ENCODE peak calls at places on chromosomes 16 and 17, in five cellular contexts. C, B, S, E and L are unnamed samples.

GRCh38 chr16:50474138-50474537 is 74.1 kb upstream of the NKD1 start:
- DNase-seq in C (no peak), B (no peak), S (no peak), E (no peak), L (no peak)

GRCh38 chr17:66306413-66306812 is 4.0 kb downstream of the PRKCA start:
- DNase-seq in C (no peak), B (no peak), S (no peak), E (no peak), L (no peak)

GRCh38 chr16:11102523-11102898 is 153.5 kb downstream of the SOCS1 start:
- DNase-seq in C (no peak), B (no peak), S (no peak), E (no peak), L (no peak)

GRCh38 chr17:81487487-81488275 is 24.9 kb downstream of the ACTG1 start:
- DNase-seq in C (peak; percentile 79), B (peak; percentile 85), S (peak; percentile 72), E (peak; percentile 91), L (peak; percentile 56)

GRCh38 chr17:4600563-4600962 is 16.2 kb downstream of the SMTNL2 start:
- DNase-seq in C (no peak), B (no peak), S (no peak), E (no peak), L (no peak)

GRCh38 chr17:43449470-43450202 is 34.1 kb upstream of the DHX8 start:
- DNase-seq in C (no peak), B (no peak), S (no peak), E (no peak), L (no peak)

GRCh38 chr17:48513097-48513496 is 17.7 kb downstream of the HOXB1 start:
- DNase-seq in C (no peak), B (peak; percentile 7), S (no peak), E (no peak), L (no peak)

GRCh38 chr17:47775181-47775580 is 42.1 kb downstream of the TBX21 start:
- DNase-seq in C (no peak), B (no peak), S (no peak), E (no peak), L (no peak)

GRCh38 chr16:75462804-75463203 is 1.7 kb downstream of the TMEM170A start:
- DNase-seq in C (no peak), B (no peak), S (peak; percentile 9), E (no peak), L (peak; percentile 57)

GRCh38 chr17:10815318-10815717 is 11.4 kb upstream of the TMEM238L start:
- DNase-seq in C (peak; percentile 82), B (no peak), S (no peak), E (no peak), L (no peak)

GRCh38 chr16:964696-965395 is 5.9 kb downstream of the LMF1 start:
- DNase-seq in C (peak; percentile 36), B (no peak), S (no peak), E (peak; percentile 56), L (peak; percentile 74)

GRCh38 chr17:4587803-4588202 is 3.5 kb downstream of the SMTNL2 start:
- DNase-seq in C (no peak), B (no peak), S (no peak), E (peak; percentile 56), L (no peak)

GRCh38 chr17:21058098-21058893 is 15.5 kb upstream of the USP22 start:
- DNase-seq in C (no peak), B (peak; percentile 23), S (peak; percentile 38), E (no peak), L (no peak)

GRCh38 chr16:12186774-12187335 is 210.3 kb downstream of the SNX29 start:
- DNase-seq in C (no peak), B (no peak), S (no peak), E (no peak), L (no peak)

GRCh38 chr16:88725609-88726407 is 19.5 kb downstream of the CTU2 start:
- DNase-seq in C (no peak), B (no peak), S (no peak), E (no peak), L (no peak)

GRCh38 chr16:88724855-88725555 is 18.7 kb downstream of the CTU2 start:
- DNase-seq in C (no peak), B (no peak), S (no peak), E (no peak), L (no peak)

GRCh38 chr16:88727871-88728270 is 21.6 kb downstream of the CTU2 start:
- DNase-seq in C (no peak), B (no peak), S (no peak), E (no peak), L (no peak)

GRCh38 chr16:88726408-88726749 is 20.1 kb downstream of the CTU2 start:
- DNase-seq in C (no peak), B (no peak), S (no peak), E (no peak), L (no peak)

GRCh38 chr16:88726981-88727380 is 20.7 kb downstream of the CTU2 start:
- DNase-seq in C (no peak), B (no peak), S (no peak), E (no peak), L (no peak)
- H3K4me1 ChIP-seq in C (no peaks in the 10 kb centered on the region), B (no peaks in the 10 kb centered on the region), S (no peaks in the 10 kb centered on the region), E (no peaks in the 10 kb centered on the region), L (no peaks in the 10 kb centered on the region)

GRCh38 chr16:24784121-24784520 is 54.7 kb downstream of the TNRC6A start:
- DNase-seq in C (no peak), B (no peak), S (no peak), E (no peak), L (no peak)
- H3K4me1 ChIP-seq in C (no peaks in the 10 kb centered on the region), B (no peaks in the 10 kb centered on the region), S (no peaks in the 10 kb centered on the region), E (no peaks in the 10 kb centered on the region), L (no peaks in the 10 kb centered on the region)

GRCh38 chr17:2262146-2262587 is 41.4 kb downstream of the SMG6 start:
- DNase-seq in C (no peak), B (no peak), S (no peak), E (no peak), L (no peak)
- H3K4me1 ChIP-seq in C (peaks cover 22% of the 10 kb centered on the region), B (peaks cover 45% of the 10 kb centered on the region), S (peaks cover 3% of the 10 kb centered on the region), E (peaks cover 9% of the 10 kb centered on the region), L (peaks cover 91% of the 10 kb centered on the region)

GRCh38 chr17:63356275-63356905 is 89.7 kb downstream of the CYB561 start:
- DNase-seq in C (no peak), B (no peak), S (no peak), E (no peak), L (no peak)
- H3K4me1 ChIP-seq in C (peaks cover 10% of the 10 kb centered on the region), B (no peaks in the 10 kb centered on the region), S (no peaks in the 10 kb centered on the region), E (no peaks in the 10 kb centered on the region), L (no peaks in the 10 kb centered on the region)

DNA sequence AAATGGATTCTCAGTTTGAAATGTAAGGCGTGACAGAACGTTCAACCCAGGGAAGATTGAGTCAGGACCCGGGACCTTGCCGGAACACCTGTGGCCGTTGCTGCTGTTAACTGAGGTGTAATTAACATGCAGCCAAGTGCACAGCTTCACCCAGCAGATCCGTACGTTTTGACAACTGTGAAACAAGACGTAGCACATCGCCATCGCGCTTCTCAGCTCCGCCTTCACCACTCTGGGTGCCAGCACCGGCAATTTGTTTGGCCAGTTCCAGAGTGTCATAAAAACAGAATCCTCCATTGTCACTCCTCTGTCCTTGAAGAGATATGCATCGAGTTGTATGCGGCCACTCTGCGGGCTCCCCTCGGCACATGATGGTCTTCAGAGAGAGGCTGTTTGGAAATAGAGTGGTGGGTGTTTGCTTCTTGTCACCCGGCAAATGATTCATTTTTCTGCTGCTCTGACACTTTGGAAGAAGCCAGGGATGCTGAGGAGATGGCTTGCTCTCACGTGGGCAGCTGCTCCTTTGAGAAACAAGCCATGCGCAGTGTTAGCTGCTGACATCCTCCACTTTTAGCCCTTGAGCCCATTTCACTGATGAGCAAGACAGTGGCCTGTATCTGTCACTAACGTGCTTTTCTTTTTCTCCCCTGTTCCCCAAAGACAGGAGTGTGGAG is 22.6 kb downstream of the NAA60 start:
- DNase-seq in C (no peak), B (no peak), S (no peak), E (peak; percentile 49), L (no peak)
- H3K4me1 ChIP-seq in C (peaks cover 17% of the 10 kb centered on the region), B (peaks cover 43% of the 10 kb centered on the region), S (peaks cover 23% of the 10 kb centered on the region), E (peaks cover 12% of the 10 kb centered on the region), L (peaks cover 40% of the 10 kb centered on the region)

GRCh38 chr16:84613408-84614071 is 4.3 kb downstream of the COTL1 start:
- DNase-seq in C (no peak), B (no peak), S (no peak), E (peak; percentile 46), L (no peak)

GRCh38 chr16:84611041-84611440 is 6.8 kb downstream of the COTL1 start:
- DNase-seq in C (no peak), B (no peak), S (no peak), E (peak; percentile 21), L (no peak)

GRCh38 chr16:84610385-84610784 is 7.5 kb downstream of the COTL1 start:
- DNase-seq in C (no peak), B (no peak), S (no peak), E (no peak), L (no peak)

GRCh38 chr16:84614075-84614474 is 3.8 kb downstream of the COTL1 start:
- DNase-seq in C (no peak), B (no peak), S (no peak), E (peak; percentile 54), L (no peak)

GRCh38 chr16:84612686-84613085 is 5.2 kb downstream of the COTL1 start:
- DNase-seq in C (no peak), B (no peak), S (no peak), E (peak; percentile 35), L (no peak)
- H3K4me1 ChIP-seq in C (peaks cover 32% of the 10 kb centered on the region), B (peaks cover 6% of the 10 kb centered on the region), S (peaks cover 56% of the 10 kb centered on the region), E (no peaks in the 10 kb centered on the region), L (peaks cover 85% of the 10 kb centered on the region)

GRCh38 chr16:67441289-67441753 is 10.4 kb downstream of the HSD11B2 start:
- DNase-seq in C (peak; percentile 95), B (no peak), S (no peak), E (peak; percentile 98), L (no peak)

GRCh38 chr16:67444259-67445125 is 13.6 kb downstream of the HSD11B2 start:
- DNase-seq in C (no peak), B (no peak), S (no peak), E (no peak), L (no peak)

GRCh38 chr16:67442581-67443255 is 11.8 kb downstream of the HSD11B2 start:
- DNase-seq in C (no peak), B (no peak), S (no peak), E (no peak), L (no peak)

GRCh38 chr16:67443299-67443698 is 12.4 kb downstream of the HSD11B2 start:
- DNase-seq in C (peak; percentile 50), B (no peak), S (no peak), E (no peak), L (no peak)

GRCh38 chr16:67441907-67442306 is 11.0 kb downstream of the HSD11B2 start:
- DNase-seq in C (no peak), B (no peak), S (no peak), E (no peak), L (no peak)
- H3K4me1 ChIP-seq in C (peaks cover 64% of the 10 kb centered on the region), B (no peaks in the 10 kb centered on the region), S (no peaks in the 10 kb centered on the region), E (peaks cover 62% of the 10 kb centered on the region), L (no peaks in the 10 kb centered on the region)

GRCh38 chr17:82492647-82493516 is 26.6 kb upstream of the FOXK2 start:
- DNase-seq in C (no peak), B (no peak), S (no peak), E (no peak), L (no peak)

GRCh38 chr17:82496529-82497434 is 22.8 kb upstream of the FOXK2 start:
- DNase-seq in C (peak; percentile 97), B (peak; percentile 92), S (peak; percentile 99), E (peak; percentile 99), L (peak; percentile 88)

GRCh38 chr17:82495844-82496528 is 23.5 kb upstream of the FOXK2 start:
- DNase-seq in C (peak; percentile 50), B (peak; percentile 35), S (no peak), E (no peak), L (no peak)

GRCh38 chr17:82493517-82493840 is 26.1 kb upstream of the FOXK2 start:
- DNase-seq in C (no peak), B (no peak), S (no peak), E (no peak), L (no peak)

GRCh38 chr17:82494236-82495055 is 25.1 kb upstream of the FOXK2 start:
- DNase-seq in C (peak; percentile 90), B (peak; percentile 83), S (peak; percentile 91), E (peak; percentile 94), L (peak; percentile 86)
- H3K4me1 ChIP-seq in C (peaks cover 29% of the 10 kb centered on the region), B (peaks cover 41% of the 10 kb centered on the region), S (peaks cover 68% of the 10 kb centered on the region), E (no peaks in the 10 kb centered on the region), L (peaks cover 21% of the 10 kb centered on the region)